ENCODE peak calls at places on chromosomes 2 and 18, in seven cellular contexts. R is adrenal gland; Z is iris pigment epithelial cell; M is dorsolateral prefrontal cortex; V is activated CD4-positive, alpha-beta T cell treated with anti-CD3 and anti-CD28 coated beads, Interleukin-2, amount 50 U/mL, for 1 hour; X is NCI-H774; Q is AG10803. C is an unnamed sample.

GRCh38 chr2:230416061-230416721 is at the start of gene SP100:
- DNase-seq in R (peak), Z (peak), M (no peak), V (peak), X (peak), Q (peak), C (peak)

GRCh38 chr2:39550701-39551285 is 113.7 kb upstream of the MAP4K3 start:
- DNase-seq in R (no peak), Z (peak), M (no peak), V (no peak), X (no peak), Q (no peak), C (no peak)

GRCh38 chr2:143452817-143453462 is 323.7 kb downstream of the ARHGAP15 start:
- DNase-seq in R (no peak), Z (no peak), M (no peak), V (peak), X (no peak), Q (no peak), C (no peak)

GRCh38 chr2:197889041-197889440 is 84.6 kb downstream of the PLCL1 start:
- DNase-seq in R (no peak), Z (peak), M (no peak), V (no peak), X (no peak), Q (peak), C (peak)

GRCh38 chr18:27894746-27895145 is 282.2 kb downstream of the CDH2 start:
- DNase-seq in R (no peak), Z (no peak), M (no peak), V (no peak), X (no peak), Q (no peak), C (no peak)

GRCh38 chr18:31983976-31984375 is 34.6 kb upstream of the RNF125 start:
- DNase-seq in R (no peak), Z (no peak), M (no peak), V (no peak), X (no peak), Q (no peak), C (no peak)

GRCh38 chr2:188629890-188630483 is 338.3 kb downstream of the GULP1 start:
- DNase-seq in R (no peak), Z (peak), M (no peak), V (no peak), X (no peak), Q (peak), C (peak)

GRCh38 chr2:100730290-100730868 is 89.6 kb upstream of the NPAS2 start:
- DNase-seq in R (peak), Z (peak), M (no peak), V (peak), X (no peak), Q (peak), C (peak)

GRCh38 chr2:198004921-198005829 is 200.8 kb downstream of the PLCL1 start:
- DNase-seq in R (no peak), Z (no peak), M (no peak), V (peak), X (no peak), Q (no peak), C (no peak)

GRCh38 chr2:128408349-128409305 is 90.0 kb upstream of the HS6ST1 start:
- DNase-seq in R (no peak), Z (peak), M (peak), V (no peak), X (no peak), Q (peak), C (peak)

GRCh38 chr18:52531836-52532235 is 191.8 kb downstream of the DCC start:
- DNase-seq in R (no peak), Z (no peak), M (no peak), V (no peak), X (no peak), Q (no peak), C (no peak)

GRCh38 chr2:180876506-180876905 is 103.9 kb upstream of the UBE2E3 start:
- DNase-seq in R (no peak), Z (no peak), M (no peak), V (no peak), X (no peak), Q (peak), C (no peak)

GRCh38 chr2:76009484-76009883 is 298.8 kb upstream of the GCFC2 start:
- DNase-seq in R (no peak), Z (no peak), M (no peak), V (no peak), X (no peak), Q (no peak), C (no peak)

GRCh38 chr18:79493211-79493800 is 97.6 kb downstream of the NFATC1 start:
- DNase-seq in R (no peak), Z (no peak), M (peak), V (no peak), X (no peak), Q (no peak), C (no peak)

GRCh38 chr2:5791371-5791770 is 99.2 kb downstream of the SOX11 start:
- DNase-seq in R (no peak), Z (no peak), M (no peak), V (no peak), X (no peak), Q (no peak), C (no peak)

GRCh38 chr2:102000813-102001766 is 9.3 kb downstream of the IL1R2 start:
- DNase-seq in R (no peak), Z (no peak), M (no peak), V (no peak), X (no peak), Q (no peak), C (no peak)

GRCh38 chr2:222248818-222249217 is 50.0 kb downstream of the PAX3 start:
- DNase-seq in R (no peak), Z (no peak), M (no peak), V (no peak), X (no peak), Q (no peak), C (no peak)

GRCh38 chr2:70784320-70784719 is 6.1 kb downstream of the FIGLA start:
- DNase-seq in R (no peak), Z (no peak), M (no peak), V (no peak), X (no peak), Q (no peak), C (no peak)

GRCh38 chr2:171798156-171798815 is 95.8 kb downstream of the SLC25A12 start:
- DNase-seq in R (no peak), Z (peak), M (no peak), V (no peak), X (no peak), Q (peak), C (peak)

GRCh38 chr2:197620113-197620512 is 55.3 kb downstream of the RFTN2 start:
- DNase-seq in R (no peak), Z (no peak), M (no peak), V (no peak), X (no peak), Q (no peak), C (no peak)

GRCh38 chr2:235551965-235552364 is 58.1 kb downstream of the AGAP1 start:
- DNase-seq in R (peak), Z (peak), M (peak), V (no peak), X (peak), Q (peak), C (peak)

GRCh38 chr18:10271481-10271880 is 183.0 kb upstream of the APCDD1 start:
- DNase-seq in R (no peak), Z (no peak), M (no peak), V (no peak), X (no peak), Q (peak), C (peak)

GRCh38 chr2:25561136-25561850 is 112.1 kb downstream of the DTNB start:
- DNase-seq in R (no peak), Z (no peak), M (no peak), V (no peak), X (no peak), Q (no peak), C (no peak)

GRCh38 chr2:167140767-167141166 is 252.5 kb downstream of the XIRP2 start:
- DNase-seq in R (no peak), Z (peak), M (no peak), V (no peak), X (no peak), Q (peak), C (peak)

GRCh38 chr2:167756427-167756826 is 491.0 kb downstream of the STK39 start:
- DNase-seq in R (no peak), Z (peak), M (no peak), V (no peak), X (no peak), Q (no peak), C (no peak)

GRCh38 chr2:187879491-187879890 is 325.3 kb upstream of the TFPI start:
- DNase-seq in R (no peak), Z (peak), M (no peak), V (no peak), X (no peak), Q (no peak), C (no peak)

GRCh38 chr2:43484323-43484930 is 111.4 kb downstream of the THADA start:
- DNase-seq in R (no peak), Z (peak), M (no peak), V (no peak), X (peak), Q (peak), C (peak)

GRCh38 chr18:77512152-77512551 is 262.5 kb downstream of the GALR1 start:
- DNase-seq in R (no peak), Z (no peak), M (no peak), V (no peak), X (no peak), Q (no peak), C (no peak)

GRCh38 chr2:130372055-130372832 is 16.4 kb downstream of the PTPN18 start:
- DNase-seq in R (peak), Z (peak), M (peak), V (peak), X (peak), Q (peak), C (peak)

C was measured in fibroblast of mammary gland.